ENCODE peak calls at places on chromosomes 6 and 20, in nine cellular contexts. E is pancreas; G is neural progenitor cell; Q is CD8-positive, alpha-beta memory T cell; W is transverse colon; A is PC-3; C is mucosa of descending colon; M is ovary; K is upper lobe of right lung. Z is an unnamed sample.

GRCh38 chr20:33663161-33664084 is 1.3 kb downstream of the C20orf144 start:
- DNase-seq in K (peak; percentile 95), M (peak; percentile 83), A (peak; percentile 78), W (peak; percentile 89), G (peak; percentile 94), Q (peak; percentile 80), C (peak; percentile 95), E (peak; percentile 80), Z (peak; percentile 75)

GRCh38 chr6:67736816-67737215 is 898.3 kb upstream of the ADGRB3 start:
- DNase-seq in Q (no peak), K (no peak), G (no peak), M (no peak), E (no peak), W (no peak), C (no peak), A (no peak), Z (no peak)

GRCh38 chr20:32479012-32479411 is 106.1 kb downstream of the NOL4L start:
- DNase-seq in M (no peak), A (no peak), W (no peak), Q (no peak), G (no peak), E (no peak), K (no peak), C (peak; percentile 20), Z (no peak)

GRCh38 chr6:118668761-118669411 is 17.5 kb upstream of the CEP85L start:
- DNase-seq in E (no peak), A (peak; percentile 17), M (no peak), Q (no peak), C (no peak), G (no peak), W (no peak), K (no peak), Z (no peak)

GRCh38 chr20:63735859-63736718 is at the start of gene LIME1:
- DNase-seq in K (peak; percentile 69), M (peak; percentile 41), Q (peak; percentile 90), W (peak; percentile 83), A (no peak), E (no peak), G (no peak), C (peak; percentile 89), Z (peak; percentile 68)

GRCh38 chr20:1435337-1435699 is 31.3 kb downstream of the NSFL1C start:
- DNase-seq in M (no peak), E (no peak), A (no peak), W (no peak), C (no peak), Q (no peak), G (no peak), K (no peak), Z (no peak)

GRCh38 chr6:154302111-154302752 is 54.4 kb downstream of the IPCEF1 start:
- DNase-seq in E (no peak), W (peak; percentile 26), C (no peak), G (no peak), Q (no peak), K (no peak), A (peak; percentile 79), M (no peak), Z (no peak)

GRCh38 chr6:45115696-45116095 is 212.4 kb upstream of the RUNX2 start:
- DNase-seq in W (no peak), K (no peak), Q (no peak), C (no peak), M (no peak), E (no peak), G (no peak), A (peak; percentile 4), Z (no peak)

GRCh38 chr6:110322151-110323003 is 35.8 kb downstream of the METTL24 start:
- DNase-seq in E (no peak), G (no peak), C (no peak), Q (no peak), M (no peak), W (no peak), A (no peak), K (no peak), Z (no peak)

GRCh38 chr6:84549912-84550311 is 214.5 kb downstream of the TBX18 start:
- DNase-seq in Q (no peak), K (no peak), C (no peak), E (no peak), W (no peak), M (no peak), G (peak; percentile 18), A (peak; percentile 12), Z (no peak)

GRCh38 chr6:170516783-170517616 is 36.1 kb downstream of the PSMB1 start:
- DNase-seq in M (no peak), W (peak; percentile 41), Q (peak; percentile 37), K (no peak), A (peak; percentile 63), E (peak; percentile 30), G (peak; percentile 87), C (no peak), Z (no peak)

GRCh38 chr20:10783660-10784336 is 110.0 kb upstream of the JAG1 start:
- DNase-seq in A (no peak), Q (no peak), K (no peak), C (no peak), M (no peak), W (no peak), G (no peak), E (no peak), Z (no peak)

GRCh38 chr20:45999908-46000570 is 8.7 kb upstream of the MMP9 start:
- DNase-seq in A (no peak), K (no peak), G (no peak), Q (no peak), E (no peak), W (no peak), M (no peak), C (no peak), Z (no peak)

GRCh38 chr6:37313698-37314097 is 40.1 kb upstream of the RNF8 start:
- DNase-seq in Q (no peak), A (no peak), K (no peak), W (no peak), C (no peak), E (no peak), M (no peak), G (no peak), Z (no peak)

DNA sequence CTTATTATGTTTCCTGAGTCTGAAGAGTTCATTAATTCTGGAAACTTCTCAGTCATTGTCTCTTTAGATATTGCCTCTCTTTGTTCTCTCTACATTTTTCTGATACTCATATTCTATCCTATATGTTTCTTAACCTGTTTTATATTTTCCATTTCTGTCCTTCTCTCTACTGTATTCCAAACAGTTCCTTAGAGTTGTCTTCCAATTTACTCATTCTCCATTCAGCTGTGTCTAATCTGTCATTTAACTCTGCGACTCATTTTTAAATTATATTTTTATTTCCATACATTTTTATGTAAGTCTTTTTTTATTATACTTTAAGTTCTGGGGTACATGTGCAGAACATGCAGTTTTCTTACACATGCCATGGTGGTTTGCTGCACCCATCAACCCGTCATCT is 251.8 kb downstream of the NRN1 start:
- DNase-seq in E (no peak), A (no peak), Q (no peak), W (no peak), K (no peak), M (no peak), C (no peak), G (no peak), Z (no peak)
- H3K9me3 ChIP-seq in E (no peaks in the 10 kb centered on the region), A (no peaks in the 10 kb centered on the region), Q (no peaks in the 10 kb centered on the region), W (no peaks in the 10 kb centered on the region), K (peaks cover 13% of the 10 kb centered on the region), M (no peaks in the 10 kb centered on the region), C (peaks cover 6% of the 10 kb centered on the region), G (peaks cover 4% of the 10 kb centered on the region), Z (peaks cover 5% of the 10 kb centered on the region)

GRCh38 chr6:81075974-81076373 is 676.5 kb downstream of the TENT5A start:
- DNase-seq in E (no peak), A (peak; percentile 9), M (no peak), Q (no peak), W (no peak), K (no peak), G (peak; percentile 77), C (no peak), Z (no peak)
- H3K9me3 ChIP-seq in E (no peaks in the 10 kb centered on the region), A (no peaks in the 10 kb centered on the region), M (no peaks in the 10 kb centered on the region), Q (no peaks in the 10 kb centered on the region), W (no peaks in the 10 kb centered on the region), K (no peaks in the 10 kb centered on the region), G (no peaks in the 10 kb centered on the region), C (no peaks in the 10 kb centered on the region), Z (no peaks in the 10 kb centered on the region)

GRCh38 chr6:168365422-168366165 is 46.0 kb upstream of the DACT2 start:
- DNase-seq in C (peak; percentile 27), E (no peak), M (no peak), A (no peak), G (no peak), Q (no peak), K (peak; percentile 36), W (no peak), Z (no peak)
- H3K9me3 ChIP-seq in C (no peaks in the 10 kb centered on the region), E (no peaks in the 10 kb centered on the region), M (no peaks in the 10 kb centered on the region), A (no peaks in the 10 kb centered on the region), G (no peaks in the 10 kb centered on the region), Q (no peaks in the 10 kb centered on the region), K (no peaks in the 10 kb centered on the region), W (no peaks in the 10 kb centered on the region), Z (no peaks in the 10 kb centered on the region)

GRCh38 chr20:41604002-41604401 is 14.2 kb downstream of the CHD6 start:
- DNase-seq in A (no peak), Q (no peak), G (no peak), M (no peak), E (no peak), K (no peak), W (no peak), C (no peak), Z (no peak)

GRCh38 chr20:41601742-41602141 is 16.4 kb downstream of the CHD6 start:
- DNase-seq in K (no peak), W (no peak), M (no peak), E (no peak), C (no peak), A (no peak), Q (no peak), G (no peak), Z (no peak)

GRCh38 chr20:41598719-41599118 is 19.5 kb downstream of the CHD6 start:
- DNase-seq in G (no peak), K (no peak), C (no peak), M (no peak), Q (no peak), A (no peak), W (no peak), E (no peak), Z (no peak)

GRCh38 chr20:41599699-41600104 is 18.5 kb downstream of the CHD6 start:
- DNase-seq in A (no peak), Q (no peak), W (no peak), M (no peak), G (no peak), E (no peak), C (no peak), K (no peak), Z (no peak)

GRCh38 chr20:41600926-41601631 is 17.1 kb downstream of the CHD6 start:
- DNase-seq in A (no peak), Q (no peak), W (no peak), K (no peak), E (no peak), C (no peak), G (no peak), M (no peak), Z (no peak)
- H3K9me3 ChIP-seq in A (peaks cover 42% of the 10 kb centered on the region), Q (peaks cover 38% of the 10 kb centered on the region), W (peaks cover 19% of the 10 kb centered on the region), K (peaks cover 25% of the 10 kb centered on the region), E (no peaks in the 10 kb centered on the region), C (peaks cover 51% of the 10 kb centered on the region), G (no peaks in the 10 kb centered on the region), M (no peaks in the 10 kb centered on the region), Z (peaks cover 13% of the 10 kb centered on the region)

GRCh38 chr6:160344281-160344680 is 3.9 kb upstream of the SLC22A3 start:
- DNase-seq in A (peak; percentile 6), W (no peak), K (no peak), G (no peak), Q (no peak), C (no peak), M (no peak), E (no peak), Z (no peak)
- H3K9me3 ChIP-seq in A (no peaks in the 10 kb centered on the region), W (no peaks in the 10 kb centered on the region), K (no peaks in the 10 kb centered on the region), G (no peaks in the 10 kb centered on the region), Q (no peaks in the 10 kb centered on the region), C (no peaks in the 10 kb centered on the region), M (no peaks in the 10 kb centered on the region), E (no peaks in the 10 kb centered on the region), Z (no peaks in the 10 kb centered on the region)